ENCODE peak calls at places on chromosome 3, in six cellular contexts. W is astrocyte, D is endodermal cell, M is mesenchymal stem cell, Z is fibroblast of pulmonary artery, O is upper lobe of right lung. Y is an unnamed sample.

GRCh38 chr3:72058493-72059081 is 273.6 kb upstream of the PROK2 start:
- DNase-seq in Z (no peak), O (no peak), M (no peak), D (no peak), W (no peak), Y (no peak)

GRCh38 chr3:182450942-182451607 is 342.2 kb upstream of the ATP11B start:
- DNase-seq in D (peak), Z (no peak), W (no peak), O (no peak), M (no peak), Y (no peak)

GRCh38 chr3:40086890-40087884 is 222.3 kb upstream of the EIF1B start:
- DNase-seq in M (no peak), W (no peak), O (no peak), Z (no peak), D (no peak), Y (no peak)

GRCh38 chr3:101892648-101893047 is 43.3 kb downstream of the NFKBIZ start:
- DNase-seq in O (no peak), M (no peak), Z (no peak), D (no peak), W (no peak), Y (no peak)

GRCh38 chr3:84904819-84905555 is 53.8 kb upstream of the CADM2 start:
- DNase-seq in Z (no peak), W (no peak), M (no peak), O (no peak), D (peak), Y (no peak)

GRCh38 chr3:157871838-157872497 is 234.3 kb downstream of the SHOX2 start:
- DNase-seq in M (no peak), O (no peak), D (no peak), Z (no peak), W (no peak), Y (no peak)

GRCh38 chr3:123122525-123123315 is 55.9 kb downstream of the PDIA5 start:
- DNase-seq in W (peak), M (peak), Z (peak), D (no peak), O (no peak), Y (peak)

GRCh38 chr3:54567949-54568348 is 359.9 kb downstream of the LRTM1 start:
- DNase-seq in M (no peak), W (no peak), Z (no peak), D (no peak), O (no peak), Y (no peak)

GRCh38 chr3:106114848-106115247 is 246.0 kb upstream of the CBLB start:
- DNase-seq in Z (peak), W (peak), M (peak), O (no peak), D (no peak), Y (peak)

DNA sequence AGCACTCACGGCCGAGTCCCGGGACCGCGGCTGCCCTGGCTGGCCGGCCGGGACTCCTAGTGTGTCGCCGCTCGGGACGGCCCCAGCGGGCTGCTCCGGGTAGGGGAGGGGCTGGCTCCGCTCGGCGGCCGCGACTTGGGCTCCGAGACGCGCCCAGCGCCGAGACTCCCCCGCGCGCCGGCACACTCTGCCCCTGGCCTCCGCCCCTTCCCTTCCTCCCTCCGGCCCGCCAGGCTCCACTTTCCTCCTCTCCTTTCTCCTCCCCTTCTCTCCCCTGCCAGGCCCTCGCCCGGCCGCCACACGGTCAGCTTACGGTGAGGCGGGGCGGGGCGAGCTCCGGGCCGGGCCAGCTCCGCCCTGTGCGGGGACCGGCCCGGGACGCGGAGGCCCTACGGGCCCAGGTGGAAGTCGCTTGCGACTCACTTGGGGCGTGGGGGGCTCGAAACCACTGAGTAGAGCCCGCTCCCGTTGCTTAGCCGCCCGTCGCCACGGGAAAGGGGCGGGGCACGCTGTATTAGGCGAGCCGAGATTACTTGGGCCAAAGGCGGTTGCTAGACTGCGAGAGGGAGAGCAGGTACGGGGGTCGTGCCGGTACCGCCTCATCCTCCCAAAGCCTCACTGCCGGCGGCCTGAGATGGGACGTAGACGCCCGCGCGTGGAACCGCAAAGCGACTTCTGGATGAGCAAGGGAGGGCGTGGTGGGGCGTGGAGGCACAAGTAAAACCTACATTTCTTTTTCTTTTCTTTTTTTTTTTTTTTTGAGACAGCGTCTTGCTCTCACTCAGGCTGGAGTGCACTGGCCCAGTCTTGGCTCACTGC is at the start of gene ITGB5:
- DNase-seq in Z (peak), D (peak), W (peak), O (peak), M (peak), Y (peak)
- H3K4me3 ChIP-seq in Z (peak), D (peak), W (peak), O (peak), M (peak), Y (peak)

GRCh38 chr3:111911446-111911845 is 52.4 kb downstream of the PHLDB2 start:
- DNase-seq in O (no peak), D (no peak), W (no peak), Z (no peak), M (no peak), Y (no peak)

GRCh38 chr3:111913163-111913763 is 54.2 kb downstream of the PHLDB2 start:
- DNase-seq in D (peak), O (no peak), M (no peak), W (no peak), Z (no peak), Y (no peak)

GRCh38 chr3:111907151-111907550 is 48.1 kb downstream of the PHLDB2 start:
- DNase-seq in W (no peak), Z (no peak), M (no peak), O (no peak), D (no peak), Y (peak)

GRCh38 chr3:111906667-111907066 is 47.6 kb downstream of the PHLDB2 start:
- DNase-seq in W (peak), O (no peak), M (peak), Z (no peak), D (no peak), Y (peak)

GRCh38 chr3:111910806-111911205 is 51.7 kb downstream of the PHLDB2 start:
- DNase-seq in Z (peak), W (peak), O (no peak), M (peak), D (no peak), Y (peak)
- H3K4me3 ChIP-seq in Z (no peak), W (no peak), O (no peak), M (no peak), D (no peak), Y (no peak)

GRCh38 chr3:167066977-167067843 is 312.9 kb downstream of the ZBBX start:
- DNase-seq in Z (no peak), D (no peak), O (no peak), W (no peak), M (no peak), Y (no peak)
- H3K4me3 ChIP-seq in Z (no peak), D (no peak), O (no peak), W (no peak), M (no peak), Y (no peak)

GRCh38 chr3:65893631-65894030 is 145.1 kb downstream of the MAGI1 start:
- DNase-seq in D (no peak), W (no peak), M (no peak), Z (no peak), O (no peak), Y (no peak)

GRCh38 chr3:65889707-65890099 is 149.0 kb downstream of the MAGI1 start:
- DNase-seq in O (no peak), M (no peak), W (no peak), D (no peak), Z (no peak), Y (no peak)

GRCh38 chr3:65886376-65886775 is 152.3 kb downstream of the MAGI1 start:
- DNase-seq in O (no peak), D (no peak), M (no peak), W (no peak), Z (no peak), Y (no peak)

GRCh38 chr3:65890328-65890727 is 148.4 kb downstream of the MAGI1 start:
- DNase-seq in O (no peak), W (no peak), D (no peak), M (no peak), Z (no peak), Y (no peak)

GRCh38 chr3:65888980-65889706 is 149.6 kb downstream of the MAGI1 start:
- DNase-seq in D (no peak), M (peak), Z (peak), W (peak), O (no peak), Y (peak)
- H3K4me3 ChIP-seq in D (no peak), M (peak), Z (no peak), W (peak), O (no peak), Y (no peak)

DNA sequence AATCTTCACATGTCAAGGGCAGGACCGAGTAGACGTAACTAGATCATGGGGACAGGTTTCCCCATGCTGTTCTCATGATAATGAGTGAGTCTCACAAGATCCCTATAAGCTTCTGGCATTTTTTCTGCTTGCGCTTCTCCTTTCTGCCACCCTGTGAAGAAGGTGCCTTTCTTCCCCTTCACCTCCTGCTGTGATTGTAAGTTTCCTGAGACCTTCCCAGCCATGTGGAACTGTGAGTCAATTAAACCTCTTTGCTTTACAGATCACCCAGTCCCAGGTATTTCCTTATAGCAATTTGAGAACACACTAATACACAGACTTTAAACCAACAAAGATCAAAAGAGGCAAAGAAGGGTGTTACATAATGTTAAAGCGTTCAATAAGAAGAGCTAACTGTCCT is 156.6 kb upstream of the UBE2E2 start:
- DNase-seq in Z (no peak), M (no peak), D (peak), W (no peak), O (no peak), Y (no peak)
- H3K4me3 ChIP-seq in Z (no peak), M (no peak), D (peak), W (no peak), O (no peak), Y (no peak)

GRCh38 chr3:42053476-42053875 is 37.7 kb upstream of the TRAK1 start:
- DNase-seq in D (no peak), O (no peak), Z (no peak), W (no peak), M (no peak), Y (no peak)

GRCh38 chr3:42052132-42052866 is 38.9 kb upstream of the TRAK1 start:
- DNase-seq in W (peak), M (peak), Z (peak), D (no peak), O (no peak), Y (peak)

GRCh38 chr3:42055291-42055690 is 35.9 kb upstream of the TRAK1 start:
- DNase-seq in Z (peak), M (peak), O (no peak), D (no peak), W (peak), Y (peak)

GRCh38 chr3:42051384-42052131 is 39.6 kb upstream of the TRAK1 start:
- DNase-seq in W (peak), D (no peak), M (no peak), Z (peak), O (no peak), Y (no peak)

GRCh38 chr3:42052867-42053351 is 38.2 kb upstream of the TRAK1 start:
- DNase-seq in D (no peak), M (peak), Z (no peak), W (no peak), O (no peak), Y (peak)
- H3K4me3 ChIP-seq in D (no peak), M (peak), Z (no peak), W (no peak), O (no peak), Y (no peak)

GRCh38 chr3:62951037-62951613 is 75.9 kb upstream of the CADPS start:
- DNase-seq in Z (no peak), W (no peak), D (peak), O (no peak), M (no peak), Y (no peak)
- H3K4me3 ChIP-seq in Z (no peak), W (no peak), D (no peak), O (no peak), M (no peak), Y (no peak)

Y was measured in fibroblast of villous mesenchyme.